ENCODE peak calls at places on chromosome 10, in nine cellular contexts. Z, H, P, G, N, U, O, T and Q are unnamed samples.

GRCh38 chr10:58440484-58440883 is 55.3 kb downstream of the TFAM start:
- DNase-seq in U (no peak), G (no peak), O (no peak), Z (no peak), T (no peak), N (no peak), P (no peak), H (no peak), Q (no peak)

GRCh38 chr10:50325449-50326188 is 74.3 kb upstream of the ASAH2 start:
- DNase-seq in Z (peak), H (peak), O (no peak), T (peak), U (no peak), N (peak), G (peak), P (peak), Q (no peak)

GRCh38 chr10:21417172-21417712 is 108.2 kb downstream of the SKIDA1 start:
- DNase-seq in U (no peak), G (no peak), T (no peak), N (no peak), O (no peak), Z (no peak), P (no peak), H (no peak), Q (no peak)

GRCh38 chr10:124741281-124741921 is 2.8 kb downstream of the FAM53B start:
- DNase-seq in G (no peak), Z (no peak), H (peak), U (peak), T (peak), O (peak), P (peak), N (peak), Q (peak)

GRCh38 chr10:80268938-80269588 is 20.4 kb downstream of the MAT1A start:
- DNase-seq in T (no peak), P (no peak), G (no peak), O (no peak), U (no peak), Z (no peak), H (no peak), N (no peak), Q (no peak)

GRCh38 chr10:48973065-48973464 is 33.4 kb upstream of the LRRC18 start:
- DNase-seq in N (no peak), O (no peak), T (no peak), H (no peak), P (no peak), U (no peak), G (no peak), Z (no peak), Q (no peak)

GRCh38 chr10:85902046-85902445 is 464.5 kb downstream of the GRID1 start:
- DNase-seq in H (peak), N (no peak), U (no peak), G (no peak), O (no peak), T (no peak), P (no peak), Z (no peak), Q (no peak)

GRCh38 chr10:43077421-43078171 is 727 bp downstream of the RET start:
- DNase-seq in N (no peak), G (no peak), T (no peak), O (no peak), U (no peak), Z (no peak), H (no peak), P (no peak), Q (no peak)

GRCh38 chr10:94439275-94439861 is 37.0 kb downstream of the TBC1D12 start:
- DNase-seq in P (no peak), N (no peak), Z (no peak), T (no peak), G (no peak), U (no peak), O (no peak), H (peak), Q (no peak)

GRCh38 chr10:117250409-117250808 is 9.5 kb downstream of the SLC18A2 start:
- DNase-seq in H (no peak), T (no peak), O (no peak), N (no peak), P (no peak), Z (no peak), G (no peak), U (no peak), Q (no peak)

GRCh38 chr10:44936314-44936975 is 23.2 kb upstream of the RASSF4 start:
- DNase-seq in O (no peak), U (no peak), H (no peak), P (no peak), G (no peak), Z (no peak), T (no peak), N (no peak), Q (no peak)

GRCh38 chr10:86758231-86759072 is 2.0 kb downstream of the BMPR1A start:
- DNase-seq in N (no peak), Z (no peak), P (no peak), T (no peak), O (no peak), G (no peak), U (no peak), H (peak), Q (no peak)

GRCh38 chr10:80582561-80582960 is 44.9 kb downstream of the SH2D4B start:
- DNase-seq in O (no peak), N (no peak), P (no peak), H (no peak), T (no peak), Z (no peak), G (no peak), U (no peak), Q (no peak)

GRCh38 chr10:101367569-101368453 is 13.8 kb downstream of the BTRC start:
- DNase-seq in T (no peak), Z (peak), O (no peak), G (peak), U (no peak), H (peak), N (no peak), P (no peak), Q (no peak)

GRCh38 chr10:95909591-95909990 is 1.8 kb downstream of the CC2D2B start:
- DNase-seq in N (no peak), U (no peak), Z (no peak), G (no peak), H (no peak), T (no peak), P (no peak), O (no peak), Q (no peak)

GRCh38 chr10:1475095-1475583 is 262.2 kb downstream of the ADARB2 start:
- DNase-seq in Z (no peak), G (no peak), H (no peak), O (no peak), T (no peak), U (no peak), N (no peak), P (no peak), Q (no peak)

GRCh38 chr10:85967594-85967993 is 399.0 kb downstream of the GRID1 start:
- DNase-seq in T (no peak), P (no peak), Z (no peak), H (no peak), U (no peak), O (no peak), G (no peak), N (no peak), Q (no peak)

GRCh38 chr10:50431118-50431517 is 179.8 kb upstream of the ASAH2 start:
- DNase-seq in P (no peak), T (no peak), O (no peak), G (no peak), N (no peak), U (no peak), Z (peak), H (peak), Q (no peak)

GRCh38 chr10:12796431-12797185 is 204.9 kb downstream of the CCDC3 start:
- DNase-seq in H (no peak), N (no peak), O (no peak), G (no peak), U (no peak), Z (no peak), T (no peak), P (no peak), Q (no peak)

GRCh38 chr10:73887038-73888015 is 13.0 kb upstream of the CAMK2G start:
- DNase-seq in T (peak), Z (peak), U (peak), N (peak), P (peak), H (peak), O (no peak), G (no peak), Q (no peak)

GRCh38 chr10:122474145-122474739 is 12.9 kb downstream of the HTRA1 start:
- DNase-seq in U (no peak), H (peak), N (no peak), G (no peak), O (no peak), T (no peak), Z (no peak), P (no peak), Q (no peak)

GRCh38 chr10:101512741-101513140 is 75.3 kb downstream of the POLL start:
- DNase-seq in T (no peak), P (no peak), U (no peak), H (peak), G (no peak), N (no peak), O (no peak), Z (no peak), Q (no peak)

GRCh38 chr10:127973810-127974311 is 67.0 kb downstream of the PTPRE start:
- DNase-seq in H (no peak), Z (no peak), P (no peak), O (no peak), N (no peak), U (no peak), T (no peak), G (no peak), Q (no peak)

GRCh38 chr10:118594392-118595063 is 920 bp downstream of the PRLHR start:
- DNase-seq in O (peak), G (no peak), N (no peak), Z (no peak), T (peak), H (peak), P (no peak), U (peak), Q (peak)

GRCh38 chr10:95312264-95312663 is 21.5 kb upstream of the PDLIM1 start:
- DNase-seq in P (no peak), O (no peak), N (no peak), Z (no peak), T (no peak), H (peak), U (no peak), G (no peak), Q (no peak)

GRCh38 chr10:74640134-74640533 is 186.3 kb upstream of the KAT6B start:
- DNase-seq in P (no peak), Z (no peak), T (no peak), N (no peak), G (no peak), O (no peak), U (no peak), H (peak), Q (no peak)

GRCh38 chr10:126972622-126973414 is 67.6 kb downstream of the DOCK1 start:
- DNase-seq in G (no peak), H (peak), Z (peak), U (peak), N (no peak), O (no peak), P (no peak), T (no peak), Q (no peak)

GRCh38 chr10:5373321-5373720 is 8.6 kb downstream of the UCN3 start:
- DNase-seq in G (no peak), P (no peak), N (no peak), Z (no peak), T (no peak), U (no peak), O (no peak), H (no peak), Q (no peak)

GRCh38 chr10:78846770-78847169 is 222.0 kb upstream of the ZMIZ1 start:
- DNase-seq in T (no peak), G (no peak), P (no peak), O (no peak), H (no peak), Z (no peak), U (no peak), N (no peak), Q (no peak)

GRCh38 chr10:94027197-94027596 is 33.5 kb downstream of the PLCE1 start:
- DNase-seq in O (no peak), U (no peak), Z (no peak), G (no peak), P (no peak), H (peak), T (no peak), N (no peak), Q (no peak)

GRCh38 chr10:26516540-26517101 is 78.5 kb downstream of the APBB1IP start:
- DNase-seq in P (no peak), O (no peak), G (no peak), U (peak), T (no peak), N (no peak), H (peak), Z (no peak), Q (no peak)

GRCh38 chr10:119290301-119291036 is 83.1 kb downstream of the GRK5 start:
- DNase-seq in T (no peak), P (no peak), U (no peak), G (no peak), O (no peak), Z (no peak), H (no peak), N (no peak), Q (no peak)

GRCh38 chr10:116868722-116869121 is 19.4 kb downstream of the ENO4 start:
- DNase-seq in T (no peak), O (no peak), G (no peak), Z (no peak), U (no peak), N (no peak), H (no peak), P (no peak), Q (no peak)

GRCh38 chr10:12839941-12840611 is 161.4 kb downstream of the CCDC3 start:
- DNase-seq in U (no peak), N (no peak), T (no peak), O (no peak), H (peak), P (no peak), Z (no peak), G (no peak), Q (no peak)

GRCh38 chr10:93413252-93413689 is 68.9 kb downstream of the MYOF start:
- DNase-seq in N (no peak), G (no peak), O (peak), H (no peak), T (no peak), U (no peak), P (no peak), Z (no peak), Q (no peak)

GRCh38 chr10:84493951-84494848 is 165.8 kb downstream of the CCSER2 start:
- DNase-seq in P (no peak), T (no peak), G (peak), Z (no peak), O (no peak), N (no peak), U (peak), H (peak), Q (no peak)

DNA sequence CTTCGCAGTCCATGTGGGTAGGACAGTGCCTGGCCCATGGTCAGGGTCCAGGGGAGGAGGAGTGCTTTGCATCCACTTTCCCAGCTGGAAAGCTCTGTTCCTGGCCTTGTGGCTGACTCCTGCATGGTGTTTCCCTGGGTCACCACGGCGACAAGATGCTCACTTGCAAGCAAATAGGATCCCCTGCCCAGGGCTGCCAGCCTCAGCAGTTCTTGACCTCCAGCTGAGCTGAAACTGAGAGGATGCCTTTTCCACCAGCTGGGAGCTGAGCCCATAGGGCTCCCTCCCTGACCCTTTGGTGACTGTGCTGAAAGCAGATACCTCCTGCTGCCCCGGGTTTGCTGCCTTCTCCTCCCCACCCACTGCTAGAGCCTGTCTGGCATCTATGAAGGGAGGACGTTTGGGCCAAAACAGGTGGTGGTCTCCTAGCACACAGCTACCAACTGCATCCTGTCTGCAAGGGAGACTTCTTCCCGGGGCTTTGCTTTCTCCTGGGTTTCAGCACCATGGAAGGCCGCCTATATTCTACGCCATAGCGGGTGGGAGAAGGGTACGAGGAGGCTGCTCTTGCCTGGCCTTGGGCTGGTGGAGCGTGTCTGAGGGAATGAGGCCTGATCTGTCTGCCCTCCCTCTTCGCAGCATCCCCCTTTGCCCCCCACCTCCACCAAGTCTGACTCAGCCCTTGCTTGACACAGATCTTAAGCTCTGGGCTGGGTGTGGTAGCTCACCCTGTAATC is 34.4 kb downstream of the UBTD1 start:
- DNase-seq in O (no peak), P (no peak), U (no peak), H (peak), T (no peak), Z (no peak), N (no peak), G (no peak), Q (no peak)
- TF ChIP-seq CTCF in O (no peak), P (no peak), U (no peak), H (no peak), T (no peak), Z (no peak), N (no peak), G (no peak), Q (no peak)

GRCh38 chr10:121426307-121426706 is 171.9 kb downstream of the FGFR2 start:
- DNase-seq in U (no peak), T (no peak), Z (no peak), H (no peak), N (no peak), P (no peak), G (no peak), O (no peak), Q (no peak)
- TF ChIP-seq CTCF in U (no peak), T (no peak), Z (no peak), H (no peak), N (no peak), P (no peak), G (no peak), O (no peak), Q (no peak)

GRCh38 chr10:31124852-31125251 is 93.2 kb upstream of the ZNF438 start:
- DNase-seq in O (no peak), Z (no peak), H (no peak), P (no peak), U (no peak), T (no peak), G (no peak), N (no peak), Q (no peak)
- TF ChIP-seq CTCF in O (no peak), Z (no peak), H (no peak), P (no peak), U (no peak), T (no peak), G (no peak), N (no peak), Q (no peak)

GRCh38 chr10:46220872-46221538 is 65.8 kb upstream of the ANTXRL start:
- DNase-seq in O (no peak), P (no peak), N (no peak), Z (no peak), H (no peak), T (no peak), U (no peak), G (no peak), Q (no peak)
- TF ChIP-seq CTCF in O (no peak), P (no peak), N (no peak), Z (peak), H (no peak), T (no peak), U (no peak), G (no peak), Q (peak)

GRCh38 chr10:90845726-90846125 is 12.1 kb downstream of the HTR7 start:
- DNase-seq in Z (no peak), P (no peak), H (no peak), T (no peak), N (no peak), U (no peak), O (no peak), G (no peak), Q (no peak)

GRCh38 chr10:90846746-90847145 is 11.1 kb downstream of the HTR7 start:
- DNase-seq in Z (no peak), U (no peak), G (no peak), H (peak), T (no peak), O (no peak), P (no peak), N (no peak), Q (no peak)

GRCh38 chr10:90842710-90843109 is 15.1 kb downstream of the HTR7 start:
- DNase-seq in P (no peak), H (no peak), O (no peak), Z (no peak), U (no peak), N (no peak), T (no peak), G (no peak), Q (no peak)

GRCh38 chr10:90849956-90850749 is 7.7 kb downstream of the HTR7 start:
- DNase-seq in U (no peak), N (no peak), O (no peak), H (peak), G (no peak), Z (no peak), P (no peak), T (no peak), Q (no peak)

GRCh38 chr10:90847436-90847835 is 10.4 kb downstream of the HTR7 start:
- DNase-seq in P (no peak), O (no peak), N (no peak), T (no peak), G (no peak), Z (no peak), U (no peak), H (peak), Q (no peak)
- TF ChIP-seq CTCF in P (no peak), O (no peak), N (no peak), T (no peak), G (no peak), Z (no peak), U (no peak), H (no peak), Q (no peak)

DNA sequence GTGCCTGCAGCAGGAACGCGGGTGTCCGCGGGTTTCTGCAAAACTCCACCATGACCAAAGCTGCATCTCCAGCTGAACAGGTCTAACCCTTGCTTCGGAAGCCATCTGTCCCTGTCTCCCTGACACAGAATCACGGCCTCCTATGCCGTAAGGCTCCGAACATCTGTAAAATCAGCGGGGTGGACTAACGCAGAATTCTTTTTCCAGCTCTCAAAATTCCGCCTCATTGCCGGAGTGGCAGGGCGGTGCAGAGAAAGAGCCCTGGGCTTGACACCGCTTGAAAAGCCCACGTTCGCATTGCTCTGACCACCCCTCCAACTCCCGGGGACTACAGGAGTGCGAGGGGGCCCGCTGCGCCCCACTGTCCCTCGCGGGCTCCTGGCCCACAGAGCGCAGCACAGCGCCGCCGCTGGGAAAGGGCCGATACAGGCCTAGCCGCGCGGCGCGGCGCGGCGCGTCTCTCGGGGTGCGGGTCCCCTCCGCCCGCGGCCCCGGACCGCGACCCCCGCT is 409 bp downstream of the DNMBP start:
- DNase-seq in H (no peak), G (no peak), T (peak), Z (no peak), O (no peak), P (peak), U (peak), N (peak), Q (peak)
- TF ChIP-seq CTCF in H (peak), G (no peak), T (peak), Z (peak), O (peak), P (peak), U (peak), N (peak), Q (no peak)